ENCODE peak calls at places on chromosomes 3 and 15, in ten cellular contexts. One of them, this sample, is unnamed.

GRCh38 chr15:98735895-98736617 is 87.7 kb downstream of the IGF1R start:
- DNase-seq in neuronal stem cell: no peak
- DNase-seq in heart left ventricle: no peak
- DNase-seq in aorta: no peak
- DNase-seq in CD4-positive, CD25-positive, alpha-beta regulatory T cell: no peak
- DNase-seq in body of pancreas: no peak
- DNase-seq in ovary: no peak
- DNase-seq in A549: no peak
- DNase-seq in tibial artery: no peak
- DNase-seq in adipocyte: no peak
- DNase-seq in this sample: no peak

GRCh38 chr15:93271871-93272270 is 182.9 kb upstream of the RGMA start:
- DNase-seq in neuronal stem cell: no peak
- DNase-seq in heart left ventricle: no peak
- DNase-seq in aorta: no peak
- DNase-seq in CD4-positive, CD25-positive, alpha-beta regulatory T cell: no peak
- DNase-seq in body of pancreas: no peak
- DNase-seq in ovary: no peak
- DNase-seq in A549: no peak
- DNase-seq in tibial artery: no peak
- DNase-seq in adipocyte: no peak
- DNase-seq in this sample: no peak

GRCh38 chr3:128814514-128815317 is 64.7 kb upstream of the ACAD9 start:
- DNase-seq in neuronal stem cell: no peak
- DNase-seq in heart left ventricle: peak; percentile 66
- DNase-seq in aorta: no peak
- DNase-seq in CD4-positive, CD25-positive, alpha-beta regulatory T cell: no peak
- DNase-seq in body of pancreas: no peak
- DNase-seq in ovary: no peak
- DNase-seq in A549: no peak
- DNase-seq in tibial artery: no peak
- DNase-seq in adipocyte: no peak
- DNase-seq in this sample: no peak

GRCh38 chr3:159604151-159604581 is 384.5 kb upstream of the IL12A start:
- DNase-seq in neuronal stem cell: no peak
- DNase-seq in heart left ventricle: peak; percentile 94
- DNase-seq in aorta: no peak
- DNase-seq in CD4-positive, CD25-positive, alpha-beta regulatory T cell: no peak
- DNase-seq in body of pancreas: no peak
- DNase-seq in ovary: no peak
- DNase-seq in A549: no peak
- DNase-seq in tibial artery: no peak
- DNase-seq in adipocyte: no peak
- DNase-seq in this sample: no peak

GRCh38 chr3:32583708-32584107 is 13.1 kb upstream of the DYNC1LI1 start:
- DNase-seq in neuronal stem cell: no peak
- DNase-seq in heart left ventricle: no peak
- DNase-seq in aorta: no peak
- DNase-seq in CD4-positive, CD25-positive, alpha-beta regulatory T cell: no peak
- DNase-seq in body of pancreas: no peak
- DNase-seq in ovary: no peak
- DNase-seq in A549: no peak
- DNase-seq in tibial artery: no peak
- DNase-seq in adipocyte: peak; percentile 96
- DNase-seq in this sample: no peak

GRCh38 chr15:81893182-81893833 is 152.5 kb downstream of the MEX3B start:
- DNase-seq in neuronal stem cell: no peak
- DNase-seq in heart left ventricle: no peak
- DNase-seq in aorta: no peak
- DNase-seq in CD4-positive, CD25-positive, alpha-beta regulatory T cell: no peak
- DNase-seq in body of pancreas: no peak
- DNase-seq in ovary: no peak
- DNase-seq in A549: no peak
- DNase-seq in tibial artery: no peak
- DNase-seq in adipocyte: no peak
- DNase-seq in this sample: no peak

GRCh38 chr15:31091531-31091930 is 10.0 kb downstream of the TRPM1 start:
- DNase-seq in neuronal stem cell: no peak
- DNase-seq in heart left ventricle: no peak
- DNase-seq in aorta: no peak
- DNase-seq in CD4-positive, CD25-positive, alpha-beta regulatory T cell: no peak
- DNase-seq in body of pancreas: no peak
- DNase-seq in ovary: no peak
- DNase-seq in A549: no peak
- DNase-seq in tibial artery: no peak
- DNase-seq in adipocyte: peak; percentile 37
- DNase-seq in this sample: no peak

GRCh38 chr15:69149803-69150202 is 10.6 kb upstream of the GLCE start:
- DNase-seq in neuronal stem cell: no peak
- DNase-seq in heart left ventricle: no peak
- DNase-seq in aorta: no peak
- DNase-seq in CD4-positive, CD25-positive, alpha-beta regulatory T cell: no peak
- DNase-seq in body of pancreas: no peak
- DNase-seq in ovary: no peak
- DNase-seq in A549: no peak
- DNase-seq in tibial artery: no peak
- DNase-seq in adipocyte: no peak
- DNase-seq in this sample: no peak

GRCh38 chr3:53426918-53427317 is 67.5 kb upstream of the CACNA1D start:
- DNase-seq in neuronal stem cell: no peak
- DNase-seq in heart left ventricle: no peak
- DNase-seq in aorta: no peak
- DNase-seq in CD4-positive, CD25-positive, alpha-beta regulatory T cell: no peak
- DNase-seq in body of pancreas: no peak
- DNase-seq in ovary: no peak
- DNase-seq in A549: no peak
- DNase-seq in tibial artery: no peak
- DNase-seq in adipocyte: no peak
- DNase-seq in this sample: no peak

GRCh38 chr3:28699283-28699682 is 350.7 kb upstream of the AZI2 start:
- DNase-seq in neuronal stem cell: no peak
- DNase-seq in heart left ventricle: no peak
- DNase-seq in aorta: no peak
- DNase-seq in CD4-positive, CD25-positive, alpha-beta regulatory T cell: no peak
- DNase-seq in body of pancreas: peak; percentile 69
- DNase-seq in ovary: no peak
- DNase-seq in A549: no peak
- DNase-seq in tibial artery: no peak
- DNase-seq in adipocyte: no peak
- DNase-seq in this sample: no peak

GRCh38 chr3:39000008-39000450 is 51.7 kb downstream of the SCN11A start:
- DNase-seq in neuronal stem cell: peak; percentile 39
- DNase-seq in heart left ventricle: no peak
- DNase-seq in aorta: no peak
- DNase-seq in CD4-positive, CD25-positive, alpha-beta regulatory T cell: peak; percentile 33
- DNase-seq in body of pancreas: no peak
- DNase-seq in ovary: no peak
- DNase-seq in A549: peak; percentile 60
- DNase-seq in tibial artery: no peak
- DNase-seq in adipocyte: peak; percentile 81
- DNase-seq in this sample: no peak

GRCh38 chr3:171286580-171287249 is 173.5 kb downstream of the TNIK start:
- DNase-seq in neuronal stem cell: no peak
- DNase-seq in heart left ventricle: no peak
- DNase-seq in aorta: no peak
- DNase-seq in CD4-positive, CD25-positive, alpha-beta regulatory T cell: no peak
- DNase-seq in body of pancreas: no peak
- DNase-seq in ovary: no peak
- DNase-seq in A549: no peak
- DNase-seq in tibial artery: no peak
- DNase-seq in adipocyte: peak; percentile 50
- DNase-seq in this sample: no peak

GRCh38 chr3:187136347-187136746 is 2.9 kb downstream of the RPL39L start:
- DNase-seq in neuronal stem cell: no peak
- DNase-seq in heart left ventricle: no peak
- DNase-seq in aorta: no peak
- DNase-seq in CD4-positive, CD25-positive, alpha-beta regulatory T cell: no peak
- DNase-seq in body of pancreas: no peak
- DNase-seq in ovary: no peak
- DNase-seq in A549: no peak
- DNase-seq in tibial artery: no peak
- DNase-seq in adipocyte: no peak
- DNase-seq in this sample: no peak

GRCh38 chr3:187132666-187133065 is 6.6 kb downstream of the RPL39L start:
- DNase-seq in neuronal stem cell: no peak
- DNase-seq in heart left ventricle: no peak
- DNase-seq in aorta: no peak
- DNase-seq in CD4-positive, CD25-positive, alpha-beta regulatory T cell: no peak
- DNase-seq in body of pancreas: no peak
- DNase-seq in ovary: no peak
- DNase-seq in A549: no peak
- DNase-seq in tibial artery: no peak
- DNase-seq in adipocyte: no peak
- DNase-seq in this sample: no peak

GRCh38 chr3:187130346-187131066 is 8.8 kb downstream of the RPL39L start:
- DNase-seq in neuronal stem cell: no peak
- DNase-seq in heart left ventricle: no peak
- DNase-seq in aorta: no peak
- DNase-seq in CD4-positive, CD25-positive, alpha-beta regulatory T cell: peak; percentile 86
- DNase-seq in body of pancreas: peak; percentile 27
- DNase-seq in ovary: no peak
- DNase-seq in A549: no peak
- DNase-seq in tibial artery: no peak
- DNase-seq in adipocyte: peak; percentile 43
- DNase-seq in this sample: no peak

GRCh38 chr3:187136936-187137335 is 2.4 kb downstream of the RPL39L start:
- DNase-seq in neuronal stem cell: no peak
- DNase-seq in heart left ventricle: no peak
- DNase-seq in aorta: no peak
- DNase-seq in CD4-positive, CD25-positive, alpha-beta regulatory T cell: no peak
- DNase-seq in body of pancreas: no peak
- DNase-seq in ovary: no peak
- DNase-seq in A549: no peak
- DNase-seq in tibial artery: no peak
- DNase-seq in adipocyte: peak; percentile 15
- DNase-seq in this sample: no peak

GRCh38 chr3:187131981-187132380 is 7.3 kb downstream of the RPL39L start:
- DNase-seq in neuronal stem cell: no peak
- DNase-seq in heart left ventricle: no peak
- DNase-seq in aorta: no peak
- DNase-seq in CD4-positive, CD25-positive, alpha-beta regulatory T cell: no peak
- DNase-seq in body of pancreas: no peak
- DNase-seq in ovary: no peak
- DNase-seq in A549: no peak
- DNase-seq in tibial artery: no peak
- DNase-seq in adipocyte: no peak
- DNase-seq in this sample: no peak
- H3K9me3 ChIP-seq in neuronal stem cell: peaks cover 9% of the 10 kb centered on the region
- H3K9me3 ChIP-seq in heart left ventricle: no peaks in the 10 kb centered on the region
- H3K9me3 ChIP-seq in aorta: no peaks in the 10 kb centered on the region
- H3K9me3 ChIP-seq in CD4-positive, CD25-positive, alpha-beta regulatory T cell: no peaks in the 10 kb centered on the region
- H3K9me3 ChIP-seq in body of pancreas: no peaks in the 10 kb centered on the region
- H3K9me3 ChIP-seq in ovary: no peaks in the 10 kb centered on the region
- H3K9me3 ChIP-seq in A549: no peaks in the 10 kb centered on the region
- H3K9me3 ChIP-seq in tibial artery: no peaks in the 10 kb centered on the region
- H3K9me3 ChIP-seq in adipocyte: no peaks in the 10 kb centered on the region
- H3K9me3 ChIP-seq in this sample: no peaks in the 10 kb centered on the region

GRCh38 chr15:79919749-79920511 is 23.1 kb upstream of the MTHFS start:
- DNase-seq in neuronal stem cell: no peak
- DNase-seq in heart left ventricle: no peak
- DNase-seq in aorta: no peak
- DNase-seq in CD4-positive, CD25-positive, alpha-beta regulatory T cell: no peak
- DNase-seq in body of pancreas: no peak
- DNase-seq in ovary: no peak
- DNase-seq in A549: no peak
- DNase-seq in tibial artery: no peak
- DNase-seq in adipocyte: no peak
- DNase-seq in this sample: no peak
- H3K9me3 ChIP-seq in neuronal stem cell: peaks cover 74% of the 10 kb centered on the region
- H3K9me3 ChIP-seq in heart left ventricle: peaks cover 59% of the 10 kb centered on the region
- H3K9me3 ChIP-seq in aorta: peaks cover 16% of the 10 kb centered on the region
- H3K9me3 ChIP-seq in CD4-positive, CD25-positive, alpha-beta regulatory T cell: peaks cover 49% of the 10 kb centered on the region
- H3K9me3 ChIP-seq in body of pancreas: no peaks in the 10 kb centered on the region
- H3K9me3 ChIP-seq in ovary: no peaks in the 10 kb centered on the region
- H3K9me3 ChIP-seq in A549: peaks cover 69% of the 10 kb centered on the region
- H3K9me3 ChIP-seq in tibial artery: peaks cover 23% of the 10 kb centered on the region
- H3K9me3 ChIP-seq in adipocyte: peaks cover 62% of the 10 kb centered on the region
- H3K9me3 ChIP-seq in this sample: no peaks in the 10 kb centered on the region

DNA sequence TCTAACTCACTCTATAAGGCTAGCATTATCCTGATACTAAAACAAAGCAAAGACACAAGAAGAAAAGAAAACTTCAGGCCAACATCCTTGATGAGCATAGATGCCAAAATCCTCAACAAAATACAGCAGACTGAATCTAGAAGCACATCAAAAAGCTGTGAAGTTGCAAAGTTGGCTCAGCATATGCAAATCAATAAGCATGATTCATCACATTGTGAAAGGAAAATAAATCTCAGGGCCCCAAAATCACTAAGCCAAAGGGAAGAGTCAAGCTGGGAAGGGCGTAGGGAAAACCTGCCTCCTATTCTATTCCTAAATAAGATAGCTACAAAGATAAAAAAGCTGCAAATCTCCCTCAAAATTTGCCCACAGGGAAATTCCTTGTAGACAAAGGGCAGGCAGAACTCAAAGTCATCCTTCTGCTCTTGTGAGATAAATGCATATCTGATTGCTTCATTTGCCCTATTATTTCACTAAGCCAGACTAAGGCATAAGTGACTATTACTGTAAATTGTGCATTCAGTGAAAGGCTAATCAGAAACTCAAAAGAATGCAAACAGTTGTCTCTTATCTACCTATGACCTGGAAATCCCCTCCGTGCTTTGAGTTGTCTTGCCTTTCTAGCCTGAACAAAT is 30.4 kb upstream of the CCNL1 start:
- DNase-seq in neuronal stem cell: no peak
- DNase-seq in heart left ventricle: no peak
- DNase-seq in aorta: no peak
- DNase-seq in CD4-positive, CD25-positive, alpha-beta regulatory T cell: no peak
- DNase-seq in body of pancreas: no peak
- DNase-seq in ovary: no peak
- DNase-seq in A549: no peak
- DNase-seq in tibial artery: no peak
- DNase-seq in adipocyte: no peak
- DNase-seq in this sample: no peak
- H3K9me3 ChIP-seq in neuronal stem cell: peaks cover 51% of the 10 kb centered on the region
- H3K9me3 ChIP-seq in heart left ventricle: no peaks in the 10 kb centered on the region
- H3K9me3 ChIP-seq in aorta: peaks cover 3% of the 10 kb centered on the region
- H3K9me3 ChIP-seq in CD4-positive, CD25-positive, alpha-beta regulatory T cell: peaks cover 66% of the 10 kb centered on the region
- H3K9me3 ChIP-seq in body of pancreas: no peaks in the 10 kb centered on the region
- H3K9me3 ChIP-seq in ovary: no peaks in the 10 kb centered on the region
- H3K9me3 ChIP-seq in A549: peaks cover 28% of the 10 kb centered on the region
- H3K9me3 ChIP-seq in tibial artery: peaks cover 5% of the 10 kb centered on the region
- H3K9me3 ChIP-seq in adipocyte: peaks cover 11% of the 10 kb centered on the region
- H3K9me3 ChIP-seq in this sample: no peaks in the 10 kb centered on the region

DNA sequence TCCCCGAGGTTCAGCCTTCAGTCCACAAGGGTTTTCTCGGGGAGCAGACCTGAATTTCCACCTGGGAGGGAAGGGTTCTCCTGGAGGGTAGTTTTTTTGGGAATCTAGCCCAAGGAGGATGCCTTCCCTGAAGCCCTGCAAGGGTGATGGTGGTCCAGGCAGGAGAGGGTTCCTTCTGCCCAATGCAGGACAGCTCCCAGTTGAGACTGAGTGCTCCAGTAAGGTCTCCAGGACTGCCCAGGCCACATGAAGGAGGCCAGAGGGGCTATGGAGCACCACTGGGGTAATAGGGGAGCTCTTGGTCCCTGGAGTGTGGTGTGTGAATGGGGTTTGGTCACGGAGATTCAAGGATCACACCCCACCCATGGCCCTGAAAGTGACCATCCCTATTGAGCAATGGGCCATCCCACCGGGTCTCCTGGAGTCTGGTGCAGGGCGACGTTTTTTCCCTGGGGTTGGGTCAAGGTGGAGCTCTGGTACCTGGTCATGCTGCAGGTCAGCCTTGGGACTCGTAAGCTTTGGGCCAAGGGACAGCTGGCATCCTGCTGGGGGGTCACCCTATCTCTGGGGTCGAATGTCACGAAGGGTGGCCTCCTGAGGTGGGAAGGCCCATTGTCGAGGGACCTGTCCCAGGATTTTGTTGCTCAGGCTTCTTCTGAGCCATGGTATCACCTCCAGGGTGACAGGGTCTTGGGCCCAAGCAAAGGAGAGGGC is 196.5 kb downstream of the UBE3A start:
- DNase-seq in neuronal stem cell: no peak
- DNase-seq in heart left ventricle: no peak
- DNase-seq in aorta: peak; percentile 15
- DNase-seq in CD4-positive, CD25-positive, alpha-beta regulatory T cell: no peak
- DNase-seq in body of pancreas: no peak
- DNase-seq in ovary: peak; percentile 7
- DNase-seq in A549: no peak
- DNase-seq in tibial artery: peak; percentile 12
- DNase-seq in adipocyte: no peak
- DNase-seq in this sample: peak; percentile 5
- H3K9me3 ChIP-seq in neuronal stem cell: peaks cover 4% of the 10 kb centered on the region
- H3K9me3 ChIP-seq in heart left ventricle: no peaks in the 10 kb centered on the region
- H3K9me3 ChIP-seq in aorta: peaks cover 4% of the 10 kb centered on the region
- H3K9me3 ChIP-seq in CD4-positive, CD25-positive, alpha-beta regulatory T cell: no peaks in the 10 kb centered on the region
- H3K9me3 ChIP-seq in body of pancreas: no peaks in the 10 kb centered on the region
- H3K9me3 ChIP-seq in ovary: no peaks in the 10 kb centered on the region
- H3K9me3 ChIP-seq in A549: no peaks in the 10 kb centered on the region
- H3K9me3 ChIP-seq in tibial artery: no peaks in the 10 kb centered on the region
- H3K9me3 ChIP-seq in adipocyte: no peaks in the 10 kb centered on the region
- H3K9me3 ChIP-seq in this sample: no peaks in the 10 kb centered on the region